ENCODE peak calls at places on chromosome 6, in four cellular contexts. X is kidney tubule cell; C is stimulated activated CD8-positive, alpha-beta memory T cell treated with anti-CD3 and anti-CD28 coated beads, Interleukin-2, amount 100 ng/mL, for 48 hours; V is fibroblast of lung. K is an unnamed sample.

GRCh38 chr6:5923840-5924239 is 82.9 kb downstream of the NRN1 start:
- DNase-seq in X (no peak), V (no peak), C (no peak), K (no peak)

GRCh38 chr6:52409499-52409898 is 10.6 kb upstream of the EFHC1 start:
- DNase-seq in C (no peak), X (no peak), V (no peak), K (no peak)

GRCh38 chr6:113564401-113565161 is 292.6 kb upstream of the MARCKS start:
- DNase-seq in C (no peak), V (peak; percentile 98), X (peak; percentile 41), K (peak; percentile 91)

GRCh38 chr6:33595001-33595846 is 15.1 kb upstream of the BAK1 start:
- DNase-seq in X (peak; percentile 45), C (no peak), V (no peak), K (no peak)

GRCh38 chr6:84411060-84411629 is 183.7 kb upstream of the CEP162 start:
- DNase-seq in X (no peak), V (peak; percentile 76), C (no peak), K (peak; percentile 78)

GRCh38 chr6:14848019-14848418 is 397.9 kb upstream of the JARID2 start:
- DNase-seq in C (no peak), V (peak; percentile 48), X (no peak), K (no peak)

GRCh38 chr6:131761762-131762067 is 46.1 kb upstream of the ENPP1 start:
- DNase-seq in C (no peak), V (no peak), X (no peak), K (no peak)

GRCh38 chr6:158255974-158256601 is 56.2 kb upstream of the TULP4 start:
- DNase-seq in V (no peak), C (no peak), X (no peak), K (no peak)

GRCh38 chr6:72554761-72555221 is 67.1 kb upstream of the KCNQ5 start:
- DNase-seq in C (no peak), V (peak; percentile 70), X (peak; percentile 1), K (peak; percentile 15)

GRCh38 chr6:88709819-88710246 is 253.6 kb downstream of the RNGTT start:
- DNase-seq in V (no peak), X (no peak), C (no peak), K (no peak)

GRCh38 chr6:53673138-53673801 is 7.7 kb upstream of the KLHL31 start:
- DNase-seq in C (no peak), V (peak; percentile 76), X (peak; percentile 87), K (peak; percentile 78)

GRCh38 chr6:116648161-116648560 is 20.4 kb downstream of the ZUP1 start:
- DNase-seq in C (no peak), X (no peak), V (peak; percentile 60), K (peak; percentile 59)

GRCh38 chr6:3294921-3295871 is 36.4 kb downstream of the PSMG4 start:
- DNase-seq in X (peak; percentile 13), C (no peak), V (no peak), K (no peak)

GRCh38 chr6:169452117-169452868 is 198.6 kb upstream of the THBS2 start:
- DNase-seq in V (peak; percentile 90), X (peak; percentile 81), C (no peak), K (peak; percentile 89)

GRCh38 chr6:103193413-103193812 is 1666.3 kb downstream of the HACE1 start:
- DNase-seq in X (no peak), V (no peak), C (no peak), K (no peak)

GRCh38 chr6:90293319-90293937 is 3.2 kb downstream of the BACH2 start:
- DNase-seq in V (peak; percentile 47), X (peak; percentile 73), C (no peak), K (no peak)

GRCh38 chr6:29708432-29709177 is 14.6 kb upstream of the HLA-F start:
- DNase-seq in V (no peak), X (no peak), C (no peak), K (no peak)

GRCh38 chr6:43089467-43089866 is 13.4 kb downstream of the PTK7 start:
- DNase-seq in C (no peak), X (no peak), V (no peak), K (no peak)

GRCh38 chr6:78861509-78861908 is 5.8 kb upstream of the IRAK1BP1 start:
- DNase-seq in X (no peak), C (no peak), V (no peak), K (no peak)

GRCh38 chr6:26196846-26197683 is 109.8 kb downstream of the HFE start:
- DNase-seq in C (no peak), X (peak; percentile 88), V (peak; percentile 92), K (peak; percentile 95)

GRCh38 chr6:12572884-12573824 is 143.4 kb upstream of the PHACTR1 start:
- DNase-seq in X (peak; percentile 95), V (peak; percentile 94), C (no peak), K (peak; percentile 77)

GRCh38 chr6:81003156-81003555 is 749.3 kb downstream of the TENT5A start:
- DNase-seq in X (no peak), V (peak; percentile 17), C (no peak), K (no peak)

GRCh38 chr6:104597541-104598050 is 262.1 kb downstream of the HACE1 start:
- DNase-seq in V (peak; percentile 91), C (no peak), X (peak; percentile 35), K (peak; percentile 33)

GRCh38 chr6:25601797-25602679 is 50.0 kb upstream of the SCGN start:
- DNase-seq in V (peak; percentile 48), X (peak; percentile 66), C (no peak), K (peak; percentile 66)

GRCh38 chr6:121522265-121522664 is 86.8 kb downstream of the GJA1 start:
- DNase-seq in X (peak; percentile 92), C (no peak), V (peak; percentile 98), K (peak; percentile 97)

GRCh38 chr6:156840136-156840535 is 63.0 kb downstream of the ARID1B start:
- DNase-seq in C (no peak), V (no peak), X (no peak), K (peak; percentile 26)

GRCh38 chr6:149235130-149235561 is 82.4 kb upstream of the TAB2 start:
- DNase-seq in V (peak; percentile 95), C (no peak), X (peak; percentile 90), K (peak; percentile 95)

GRCh38 chr6:35919827-35920751 is 809 bp downstream of the SRPK1 start:
- DNase-seq in C (peak; percentile 7), X (peak; percentile 87), V (peak; percentile 74), K (peak; percentile 71)

K was measured in astrocyte of the spinal cord.